ENCODE peak calls at places on chromosomes 12 and 14, in four cellular contexts. One of them, this sample, is unnamed.

GRCh38 chr14:77607741-77608302 is 8.6 kb downstream of the SPTLC2 start:
- DNase-seq in fibroblast of the aortic adventitia: no peak
- DNase-seq in cardiac fibroblast: no peak
- DNase-seq in A549: no peak
- DNase-seq in this sample: no peak

GRCh38 chr12:6425588-6426531 is 18.9 kb upstream of the CD27 start:
- DNase-seq in cardiac fibroblast: no peak
- DNase-seq in fibroblast of the aortic adventitia: no peak
- DNase-seq in A549: no peak
- DNase-seq in this sample: no peak

GRCh38 chr14:100056964-100057817 is 8.0 kb upstream of the EVL start:
- DNase-seq in A549: peak; percentile 28
- DNase-seq in cardiac fibroblast: peak; percentile 72
- DNase-seq in fibroblast of the aortic adventitia: peak; percentile 46
- DNase-seq in this sample: no peak

GRCh38 chr14:105357626-105358025 is 40.7 kb upstream of the TEX22 start:
- DNase-seq in A549: no peak
- DNase-seq in cardiac fibroblast: no peak
- DNase-seq in fibroblast of the aortic adventitia: no peak
- DNase-seq in this sample: no peak

GRCh38 chr12:119808441-119808840 is 68.7 kb downstream of the CIT start:
- DNase-seq in fibroblast of the aortic adventitia: peak; percentile 14
- DNase-seq in A549: no peak
- DNase-seq in cardiac fibroblast: no peak
- DNase-seq in this sample: no peak

GRCh38 chr12:64452559-64453329 is 824 bp downstream of the TBK1 start:
- DNase-seq in cardiac fibroblast: peak; percentile 85
- DNase-seq in fibroblast of the aortic adventitia: peak; percentile 91
- DNase-seq in A549: peak; percentile 46
- DNase-seq in this sample: no peak

GRCh38 chr12:3964404-3964803 is 91.2 kb upstream of the PARP11 start:
- DNase-seq in fibroblast of the aortic adventitia: no peak
- DNase-seq in A549: peak; percentile 26
- DNase-seq in cardiac fibroblast: no peak
- DNase-seq in this sample: peak; percentile 67

GRCh38 chr12:94805749-94806148 is 155.4 kb upstream of the TMCC3 start:
- DNase-seq in cardiac fibroblast: peak; percentile 80
- DNase-seq in A549: no peak
- DNase-seq in fibroblast of the aortic adventitia: peak; percentile 84
- DNase-seq in this sample: no peak

GRCh38 chr14:70919774-70920173 is 12.5 kb downstream of the PCNX1 start:
- DNase-seq in A549: no peak
- DNase-seq in fibroblast of the aortic adventitia: peak; percentile 56
- DNase-seq in cardiac fibroblast: peak; percentile 68
- DNase-seq in this sample: no peak

GRCh38 chr12:61676520-61676919 is 583.7 kb upstream of the USP15 start:
- DNase-seq in cardiac fibroblast: no peak
- DNase-seq in fibroblast of the aortic adventitia: no peak
- DNase-seq in A549: no peak
- DNase-seq in this sample: no peak

GRCh38 chr14:64704145-64704742 is at the start of gene PLEKHG3:
- DNase-seq in cardiac fibroblast: peak; percentile 83
- DNase-seq in A549: peak; percentile 84
- DNase-seq in fibroblast of the aortic adventitia: peak; percentile 65
- DNase-seq in this sample: peak; percentile 94

GRCh38 chr14:75372260-75372659 is 55.6 kb upstream of the JDP2 start:
- DNase-seq in A549: no peak
- DNase-seq in cardiac fibroblast: peak; percentile 63
- DNase-seq in fibroblast of the aortic adventitia: no peak
- DNase-seq in this sample: peak; percentile 30

GRCh38 chr12:41286426-41286825 is 98.3 kb downstream of the PDZRN4 start:
- DNase-seq in fibroblast of the aortic adventitia: no peak
- DNase-seq in cardiac fibroblast: no peak
- DNase-seq in A549: no peak
- DNase-seq in this sample: no peak

GRCh38 chr12:130661059-130661458 is 55.0 kb downstream of the RIMBP2 start:
- DNase-seq in fibroblast of the aortic adventitia: no peak
- DNase-seq in cardiac fibroblast: no peak
- DNase-seq in A549: no peak
- DNase-seq in this sample: no peak

GRCh38 chr12:130664772-130665171 is 51.3 kb downstream of the RIMBP2 start:
- DNase-seq in cardiac fibroblast: no peak
- DNase-seq in A549: no peak
- DNase-seq in fibroblast of the aortic adventitia: no peak
- DNase-seq in this sample: no peak

GRCh38 chr12:130663510-130663909 is 52.6 kb downstream of the RIMBP2 start:
- DNase-seq in fibroblast of the aortic adventitia: no peak
- DNase-seq in cardiac fibroblast: no peak
- DNase-seq in A549: no peak
- DNase-seq in this sample: no peak

GRCh38 chr12:130664252-130664651 is 51.8 kb downstream of the RIMBP2 start:
- DNase-seq in cardiac fibroblast: no peak
- DNase-seq in A549: no peak
- DNase-seq in fibroblast of the aortic adventitia: no peak
- DNase-seq in this sample: no peak

GRCh38 chr12:130661501-130662255 is 54.4 kb downstream of the RIMBP2 start:
- DNase-seq in A549: no peak
- DNase-seq in fibroblast of the aortic adventitia: no peak
- DNase-seq in cardiac fibroblast: no peak
- DNase-seq in this sample: no peak
- TF ChIP-seq CTCF in A549: no peak
- TF ChIP-seq CTCF in fibroblast of the aortic adventitia: no peak
- TF ChIP-seq CTCF in cardiac fibroblast: no peak
- TF ChIP-seq CTCF in this sample: no peak

GRCh38 chr12:57133916-57134315 is 5.6 kb downstream of the LRP1 start:
- DNase-seq in fibroblast of the aortic adventitia: peak; percentile 41
- DNase-seq in A549: no peak
- DNase-seq in cardiac fibroblast: no peak
- DNase-seq in this sample: no peak
- TF ChIP-seq CTCF in fibroblast of the aortic adventitia: no peak
- TF ChIP-seq CTCF in A549: no peak
- TF ChIP-seq CTCF in cardiac fibroblast: no peak
- TF ChIP-seq CTCF in this sample: no peak

DNA sequence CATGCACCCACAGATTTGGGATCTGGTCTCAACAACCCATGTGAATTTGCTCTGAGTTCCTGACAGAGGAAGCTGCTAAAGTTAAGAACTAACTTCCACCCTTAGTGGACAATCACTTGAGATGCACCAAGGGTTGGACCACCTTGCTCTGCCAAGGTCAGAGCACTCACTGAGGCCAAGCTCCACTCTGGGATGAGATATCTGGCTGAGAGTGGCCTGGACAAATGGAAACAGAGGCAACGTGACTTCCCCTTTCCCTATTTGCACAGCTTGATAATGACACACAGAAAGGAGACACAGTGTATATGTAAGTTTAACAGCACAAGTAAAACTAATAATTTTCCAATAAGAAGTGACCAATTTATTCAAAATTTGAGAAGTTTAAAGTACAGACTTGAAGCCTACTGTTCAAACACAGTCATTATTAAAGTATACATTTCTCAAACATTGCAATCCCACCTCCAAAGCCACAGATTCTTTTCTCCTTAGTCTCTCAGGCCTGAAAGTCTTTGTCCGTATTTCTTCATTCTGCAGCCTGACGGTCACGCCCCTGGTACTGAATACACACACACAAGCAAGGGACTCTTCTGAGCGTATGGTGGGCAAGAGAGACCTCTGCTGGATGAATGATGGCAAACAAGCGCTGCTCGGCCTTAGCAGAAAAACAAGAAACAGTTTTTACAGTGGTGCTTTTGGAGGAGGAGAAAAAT is 28.6 kb downstream of the TMEM30B start:
- DNase-seq in cardiac fibroblast: peak; percentile 95
- DNase-seq in A549: peak; percentile 83
- DNase-seq in fibroblast of the aortic adventitia: peak; percentile 98
- DNase-seq in this sample: peak; percentile 91
- TF ChIP-seq CTCF in cardiac fibroblast: peak; percentile 91
- TF ChIP-seq CTCF in A549: peak; percentile 94
- TF ChIP-seq CTCF in fibroblast of the aortic adventitia: peak; percentile 89
- TF ChIP-seq CTCF in this sample: peak; percentile 89

DNA sequence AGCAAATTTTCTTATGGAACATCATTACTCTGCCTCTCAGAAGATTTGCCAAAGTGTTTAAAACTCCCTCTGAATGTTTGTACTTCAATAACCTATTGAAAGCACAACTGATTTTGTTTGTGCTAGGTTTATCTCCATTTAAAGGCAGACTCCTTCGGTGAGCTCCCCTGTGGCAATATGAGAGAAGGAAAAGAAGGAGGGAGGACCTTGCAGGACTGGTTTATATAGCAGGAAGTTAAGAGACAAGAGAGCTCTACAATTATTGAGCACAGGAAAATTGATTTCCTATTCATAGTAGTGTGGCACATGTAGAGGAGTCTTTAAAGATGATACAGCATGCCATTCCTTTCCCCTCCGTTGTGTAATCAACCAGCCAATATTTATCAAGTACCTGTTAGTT is 75.5 kb downstream of the PDE3A start:
- DNase-seq in fibroblast of the aortic adventitia: no peak
- DNase-seq in cardiac fibroblast: no peak
- DNase-seq in A549: no peak
- DNase-seq in this sample: no peak
- TF ChIP-seq CTCF in fibroblast of the aortic adventitia: no peak
- TF ChIP-seq CTCF in cardiac fibroblast: no peak
- TF ChIP-seq CTCF in A549: no peak
- TF ChIP-seq CTCF in this sample: no peak